ENCODE peak calls at places on chromosome 2, in seven cellular contexts. S, Q, X, R, A, V and P are unnamed samples.

GRCh38 chr2:73896362-73897239 is 3.8 kb downstream of the ACTG2 start:
- DNase-seq in V (no peak), A (no peak), R (no peak), Q (no peak), S (no peak), X (peak), P (no peak)

GRCh38 chr2:229313591-229313990 is 42.5 kb upstream of the PID1 start:
- DNase-seq in X (peak), R (no peak), V (no peak), S (no peak), Q (no peak), A (peak), P (no peak)

GRCh38 chr2:17615728-17616351 is 75.3 kb downstream of the VSNL1 start:
- DNase-seq in V (no peak), R (no peak), A (peak), Q (no peak), S (no peak), X (peak), P (no peak)

GRCh38 chr2:205288681-205289080 is 393.6 kb upstream of the NRP2 start:
- DNase-seq in S (no peak), X (no peak), R (no peak), A (no peak), V (no peak), Q (no peak), P (no peak)

GRCh38 chr2:85433511-85434089 is 15.1 kb downstream of the SH2D6 start:
- DNase-seq in A (peak), X (peak), R (peak), Q (no peak), S (peak), V (no peak), P (no peak)

GRCh38 chr2:208134928-208135586 is 5.4 kb upstream of the CRYGC start:
- DNase-seq in R (no peak), V (no peak), A (no peak), S (no peak), Q (no peak), X (no peak), P (no peak)

GRCh38 chr2:239198221-239198620 is 202.6 kb downstream of the HDAC4 start:
- DNase-seq in A (no peak), R (no peak), S (no peak), X (no peak), V (no peak), Q (no peak), P (no peak)

GRCh38 chr2:20532634-20533437 is 86.0 kb downstream of the RHOB start:
- DNase-seq in V (no peak), A (no peak), S (no peak), X (no peak), R (peak), Q (no peak), P (no peak)

GRCh38 chr2:219736196-219736595 is 108.8 kb downstream of the SLC4A3 start:
- DNase-seq in X (peak), A (peak), R (peak), V (peak), Q (no peak), S (peak), P (no peak)